ENCODE peak calls at places on chromosomes 1 and 21, in six cellular contexts. One of them, this sample, is unnamed.

GRCh38 chr1:162984699-162985098 is 84.5 kb upstream of the RGS4 start:
- DNase-seq in psoas muscle: no peak
- DNase-seq in ureter: no peak
- DNase-seq in foreskin fibroblast: peak; percentile 36
- DNase-seq in stimulated activated CD8-positive, alpha-beta memory T cell treated with anti-CD3 and anti-CD28 coated beads, Interleukin-15, amount 100 ng/mL, for 24 hours: no peak
- DNase-seq in GM20000: no peak
- DNase-seq in this sample: no peak

GRCh38 chr1:58982259-58982998 is 198.6 kb upstream of the JUN start:
- DNase-seq in GM20000: no peak
- DNase-seq in stimulated activated CD8-positive, alpha-beta memory T cell treated with anti-CD3 and anti-CD28 coated beads, Interleukin-15, amount 100 ng/mL, for 24 hours: no peak
- DNase-seq in ureter: no peak
- DNase-seq in foreskin fibroblast: no peak
- DNase-seq in psoas muscle: peak; percentile 43
- DNase-seq in this sample: peak; percentile 38

GRCh38 chr1:210214573-210215409 is 17.8 kb upstream of the SERTAD4 start:
- DNase-seq in GM20000: no peak
- DNase-seq in ureter: no peak
- DNase-seq in stimulated activated CD8-positive, alpha-beta memory T cell treated with anti-CD3 and anti-CD28 coated beads, Interleukin-15, amount 100 ng/mL, for 24 hours: no peak
- DNase-seq in foreskin fibroblast: no peak
- DNase-seq in psoas muscle: no peak
- DNase-seq in this sample: no peak

GRCh38 chr1:43152866-43153265 is 19.2 kb downstream of the EBNA1BP2 start:
- DNase-seq in foreskin fibroblast: no peak
- DNase-seq in GM20000: no peak
- DNase-seq in psoas muscle: no peak
- DNase-seq in stimulated activated CD8-positive, alpha-beta memory T cell treated with anti-CD3 and anti-CD28 coated beads, Interleukin-15, amount 100 ng/mL, for 24 hours: no peak
- DNase-seq in ureter: peak; percentile 54
- DNase-seq in this sample: no peak

GRCh38 chr1:166032901-166033371 is 133.9 kb downstream of the FAM78B start:
- DNase-seq in foreskin fibroblast: no peak
- DNase-seq in ureter: no peak
- DNase-seq in GM20000: no peak
- DNase-seq in stimulated activated CD8-positive, alpha-beta memory T cell treated with anti-CD3 and anti-CD28 coated beads, Interleukin-15, amount 100 ng/mL, for 24 hours: no peak
- DNase-seq in psoas muscle: peak; percentile 15
- DNase-seq in this sample: peak; percentile 1

GRCh38 chr1:180535418-180535999 is 23.3 kb upstream of the OVAAL start:
- DNase-seq in psoas muscle: no peak
- DNase-seq in ureter: no peak
- DNase-seq in foreskin fibroblast: no peak
- DNase-seq in GM20000: no peak
- DNase-seq in stimulated activated CD8-positive, alpha-beta memory T cell treated with anti-CD3 and anti-CD28 coated beads, Interleukin-15, amount 100 ng/mL, for 24 hours: no peak
- DNase-seq in this sample: no peak

GRCh38 chr21:46243325-46243724 is 14.8 kb upstream of the LSS start:
- DNase-seq in foreskin fibroblast: no peak
- DNase-seq in ureter: no peak
- DNase-seq in stimulated activated CD8-positive, alpha-beta memory T cell treated with anti-CD3 and anti-CD28 coated beads, Interleukin-15, amount 100 ng/mL, for 24 hours: no peak
- DNase-seq in psoas muscle: no peak
- DNase-seq in GM20000: no peak
- DNase-seq in this sample: no peak

GRCh38 chr21:39715804-39716397 is 29.1 kb upstream of the IGSF5 start:
- DNase-seq in foreskin fibroblast: peak; percentile 16
- DNase-seq in ureter: peak; percentile 53
- DNase-seq in psoas muscle: peak; percentile 41
- DNase-seq in stimulated activated CD8-positive, alpha-beta memory T cell treated with anti-CD3 and anti-CD28 coated beads, Interleukin-15, amount 100 ng/mL, for 24 hours: peak; percentile 3
- DNase-seq in GM20000: peak; percentile 37
- DNase-seq in this sample: peak; percentile 24

GRCh38 chr21:19603011-19603593 is 1199.5 kb upstream of the TMPRSS15 start:
- DNase-seq in stimulated activated CD8-positive, alpha-beta memory T cell treated with anti-CD3 and anti-CD28 coated beads, Interleukin-15, amount 100 ng/mL, for 24 hours: no peak
- DNase-seq in ureter: no peak
- DNase-seq in foreskin fibroblast: no peak
- DNase-seq in psoas muscle: no peak
- DNase-seq in GM20000: no peak
- DNase-seq in this sample: no peak

GRCh38 chr1:16882995-16883394 is 12.8 kb upstream of the RNU1-2 start:
- DNase-seq in stimulated activated CD8-positive, alpha-beta memory T cell treated with anti-CD3 and anti-CD28 coated beads, Interleukin-15, amount 100 ng/mL, for 24 hours: no peak
- DNase-seq in foreskin fibroblast: no peak
- DNase-seq in GM20000: no peak
- DNase-seq in ureter: no peak
- DNase-seq in psoas muscle: no peak
- DNase-seq in this sample: no peak

GRCh38 chr1:10693497-10694273 is 102.8 kb downstream of the CASZ1 start:
- DNase-seq in psoas muscle: peak; percentile 40
- DNase-seq in ureter: no peak
- DNase-seq in GM20000: peak; percentile 86
- DNase-seq in foreskin fibroblast: no peak
- DNase-seq in stimulated activated CD8-positive, alpha-beta memory T cell treated with anti-CD3 and anti-CD28 coated beads, Interleukin-15, amount 100 ng/mL, for 24 hours: no peak
- DNase-seq in this sample: no peak

GRCh38 chr1:173418107-173418985 is 58.8 kb upstream of the PRDX6 start:
- DNase-seq in foreskin fibroblast: peak; percentile 41
- DNase-seq in GM20000: no peak
- DNase-seq in ureter: no peak
- DNase-seq in stimulated activated CD8-positive, alpha-beta memory T cell treated with anti-CD3 and anti-CD28 coated beads, Interleukin-15, amount 100 ng/mL, for 24 hours: no peak
- DNase-seq in psoas muscle: no peak
- DNase-seq in this sample: peak; percentile 29

GRCh38 chr1:1876335-1876935 is 14.5 kb downstream of the GNB1 start:
- DNase-seq in GM20000: no peak
- DNase-seq in stimulated activated CD8-positive, alpha-beta memory T cell treated with anti-CD3 and anti-CD28 coated beads, Interleukin-15, amount 100 ng/mL, for 24 hours: no peak
- DNase-seq in psoas muscle: no peak
- DNase-seq in ureter: no peak
- DNase-seq in foreskin fibroblast: no peak
- DNase-seq in this sample: no peak

GRCh38 chr1:35085421-35085820 is 6.2 kb downstream of the ZMYM1 start:
- DNase-seq in stimulated activated CD8-positive, alpha-beta memory T cell treated with anti-CD3 and anti-CD28 coated beads, Interleukin-15, amount 100 ng/mL, for 24 hours: no peak
- DNase-seq in psoas muscle: no peak
- DNase-seq in GM20000: no peak
- DNase-seq in ureter: no peak
- DNase-seq in foreskin fibroblast: no peak
- DNase-seq in this sample: no peak

GRCh38 chr21:36584980-36585940 is 105.3 kb upstream of the CLDN14 start:
- DNase-seq in GM20000: no peak
- DNase-seq in ureter: no peak
- DNase-seq in foreskin fibroblast: no peak
- DNase-seq in stimulated activated CD8-positive, alpha-beta memory T cell treated with anti-CD3 and anti-CD28 coated beads, Interleukin-15, amount 100 ng/mL, for 24 hours: no peak
- DNase-seq in psoas muscle: no peak
- DNase-seq in this sample: no peak

GRCh38 chr1:58727363-58727762 is 27.5 kb upstream of the MYSM1 start:
- DNase-seq in GM20000: no peak
- DNase-seq in ureter: no peak
- DNase-seq in stimulated activated CD8-positive, alpha-beta memory T cell treated with anti-CD3 and anti-CD28 coated beads, Interleukin-15, amount 100 ng/mL, for 24 hours: no peak
- DNase-seq in foreskin fibroblast: peak; percentile 95
- DNase-seq in psoas muscle: no peak
- DNase-seq in this sample: peak; percentile 49

GRCh38 chr1:16072616-16073484 is 601 bp downstream of the FAM131C start:
- DNase-seq in foreskin fibroblast: no peak
- DNase-seq in stimulated activated CD8-positive, alpha-beta memory T cell treated with anti-CD3 and anti-CD28 coated beads, Interleukin-15, amount 100 ng/mL, for 24 hours: no peak
- DNase-seq in psoas muscle: no peak
- DNase-seq in ureter: no peak
- DNase-seq in GM20000: no peak
- DNase-seq in this sample: no peak

GRCh38 chr1:167748901-167749300 is 27.1 kb downstream of the MPZL1 start:
- DNase-seq in psoas muscle: no peak
- DNase-seq in ureter: no peak
- DNase-seq in foreskin fibroblast: no peak
- DNase-seq in GM20000: no peak
- DNase-seq in stimulated activated CD8-positive, alpha-beta memory T cell treated with anti-CD3 and anti-CD28 coated beads, Interleukin-15, amount 100 ng/mL, for 24 hours: no peak
- DNase-seq in this sample: peak; percentile 50

GRCh38 chr1:41776896-41777431 is 141.8 kb downstream of the HIVEP3 start:
- DNase-seq in stimulated activated CD8-positive, alpha-beta memory T cell treated with anti-CD3 and anti-CD28 coated beads, Interleukin-15, amount 100 ng/mL, for 24 hours: no peak
- DNase-seq in foreskin fibroblast: no peak
- DNase-seq in psoas muscle: no peak
- DNase-seq in GM20000: no peak
- DNase-seq in ureter: no peak
- DNase-seq in this sample: no peak

GRCh38 chr1:231487910-231488309 is 40.6 kb upstream of the TSNAX start:
- DNase-seq in foreskin fibroblast: no peak
- DNase-seq in psoas muscle: no peak
- DNase-seq in stimulated activated CD8-positive, alpha-beta memory T cell treated with anti-CD3 and anti-CD28 coated beads, Interleukin-15, amount 100 ng/mL, for 24 hours: no peak
- DNase-seq in GM20000: no peak
- DNase-seq in ureter: no peak
- DNase-seq in this sample: no peak

GRCh38 chr1:206706298-206706791 is 21.6 kb downstream of the MAPKAPK2 start:
- DNase-seq in GM20000: no peak
- DNase-seq in psoas muscle: peak; percentile 73
- DNase-seq in stimulated activated CD8-positive, alpha-beta memory T cell treated with anti-CD3 and anti-CD28 coated beads, Interleukin-15, amount 100 ng/mL, for 24 hours: no peak
- DNase-seq in foreskin fibroblast: peak; percentile 85
- DNase-seq in ureter: no peak
- DNase-seq in this sample: peak; percentile 71

GRCh38 chr1:36160949-36161485 is 5.1 kb downstream of the MAP7D1 start:
- DNase-seq in stimulated activated CD8-positive, alpha-beta memory T cell treated with anti-CD3 and anti-CD28 coated beads, Interleukin-15, amount 100 ng/mL, for 24 hours: no peak
- DNase-seq in GM20000: peak; percentile 75
- DNase-seq in foreskin fibroblast: peak; percentile 75
- DNase-seq in ureter: peak; percentile 76
- DNase-seq in psoas muscle: peak; percentile 71
- DNase-seq in this sample: no peak

GRCh38 chr1:24981632-24982007 is 51.5 kb upstream of the RUNX3 start:
- DNase-seq in GM20000: no peak
- DNase-seq in foreskin fibroblast: no peak
- DNase-seq in psoas muscle: no peak
- DNase-seq in ureter: no peak
- DNase-seq in stimulated activated CD8-positive, alpha-beta memory T cell treated with anti-CD3 and anti-CD28 coated beads, Interleukin-15, amount 100 ng/mL, for 24 hours: no peak
- DNase-seq in this sample: no peak

GRCh38 chr1:219871427-219872057 is 56.8 kb downstream of the SLC30A10 start:
- DNase-seq in GM20000: no peak
- DNase-seq in foreskin fibroblast: no peak
- DNase-seq in ureter: no peak
- DNase-seq in stimulated activated CD8-positive, alpha-beta memory T cell treated with anti-CD3 and anti-CD28 coated beads, Interleukin-15, amount 100 ng/mL, for 24 hours: no peak
- DNase-seq in psoas muscle: no peak
- DNase-seq in this sample: no peak

GRCh38 chr21:46112731-46113215 is 14.9 kb downstream of the COL6A2 start:
- DNase-seq in ureter: no peak
- DNase-seq in foreskin fibroblast: no peak
- DNase-seq in stimulated activated CD8-positive, alpha-beta memory T cell treated with anti-CD3 and anti-CD28 coated beads, Interleukin-15, amount 100 ng/mL, for 24 hours: no peak
- DNase-seq in psoas muscle: no peak
- DNase-seq in GM20000: no peak
- DNase-seq in this sample: no peak

GRCh38 chr1:150764617-150765090 is 924 bp downstream of the CTSS start:
- DNase-seq in GM20000: no peak
- DNase-seq in psoas muscle: no peak
- DNase-seq in ureter: no peak
- DNase-seq in stimulated activated CD8-positive, alpha-beta memory T cell treated with anti-CD3 and anti-CD28 coated beads, Interleukin-15, amount 100 ng/mL, for 24 hours: no peak
- DNase-seq in foreskin fibroblast: peak; percentile 76
- DNase-seq in this sample: peak; percentile 54

GRCh38 chr1:226988337-226988672 is 48.2 kb downstream of the COQ8A start:
- DNase-seq in ureter: peak; percentile 81
- DNase-seq in stimulated activated CD8-positive, alpha-beta memory T cell treated with anti-CD3 and anti-CD28 coated beads, Interleukin-15, amount 100 ng/mL, for 24 hours: no peak
- DNase-seq in psoas muscle: no peak
- DNase-seq in GM20000: peak; percentile 6
- DNase-seq in foreskin fibroblast: no peak
- DNase-seq in this sample: no peak

GRCh38 chr1:198367296-198367695 is 173.2 kb downstream of the ATP6V1G3 start:
- DNase-seq in GM20000: no peak
- DNase-seq in psoas muscle: no peak
- DNase-seq in ureter: no peak
- DNase-seq in stimulated activated CD8-positive, alpha-beta memory T cell treated with anti-CD3 and anti-CD28 coated beads, Interleukin-15, amount 100 ng/mL, for 24 hours: no peak
- DNase-seq in foreskin fibroblast: no peak
- DNase-seq in this sample: no peak

GRCh38 chr1:175152006-175152652 is 40.4 kb downstream of the KIAA0040 start:
- DNase-seq in GM20000: peak; percentile 69
- DNase-seq in psoas muscle: peak; percentile 37
- DNase-seq in foreskin fibroblast: peak; percentile 14
- DNase-seq in ureter: peak; percentile 61
- DNase-seq in stimulated activated CD8-positive, alpha-beta memory T cell treated with anti-CD3 and anti-CD28 coated beads, Interleukin-15, amount 100 ng/mL, for 24 hours: peak; percentile 42
- DNase-seq in this sample: peak; percentile 16

GRCh38 chr21:39845581-39846130 is 21.6 kb upstream of the PCP4 start:
- DNase-seq in ureter: no peak
- DNase-seq in psoas muscle: no peak
- DNase-seq in stimulated activated CD8-positive, alpha-beta memory T cell treated with anti-CD3 and anti-CD28 coated beads, Interleukin-15, amount 100 ng/mL, for 24 hours: no peak
- DNase-seq in GM20000: no peak
- DNase-seq in foreskin fibroblast: no peak
- DNase-seq in this sample: peak; percentile 93

GRCh38 chr1:80047791-80048190 is 1041.3 kb upstream of the ADGRL4 start:
- DNase-seq in psoas muscle: no peak
- DNase-seq in ureter: no peak
- DNase-seq in foreskin fibroblast: peak; percentile 75
- DNase-seq in GM20000: no peak
- DNase-seq in stimulated activated CD8-positive, alpha-beta memory T cell treated with anti-CD3 and anti-CD28 coated beads, Interleukin-15, amount 100 ng/mL, for 24 hours: no peak
- DNase-seq in this sample: peak; percentile 16

GRCh38 chr1:19599810-19600209 is 44.3 kb upstream of the NBL1 start:
- DNase-seq in ureter: no peak
- DNase-seq in psoas muscle: no peak
- DNase-seq in foreskin fibroblast: no peak
- DNase-seq in GM20000: no peak
- DNase-seq in stimulated activated CD8-positive, alpha-beta memory T cell treated with anti-CD3 and anti-CD28 coated beads, Interleukin-15, amount 100 ng/mL, for 24 hours: no peak
- DNase-seq in this sample: no peak

GRCh38 chr1:205826975-205827374 is 14.0 kb upstream of the SLC41A1 start:
- DNase-seq in stimulated activated CD8-positive, alpha-beta memory T cell treated with anti-CD3 and anti-CD28 coated beads, Interleukin-15, amount 100 ng/mL, for 24 hours: no peak
- DNase-seq in foreskin fibroblast: no peak
- DNase-seq in GM20000: no peak
- DNase-seq in psoas muscle: no peak
- DNase-seq in ureter: no peak
- DNase-seq in this sample: no peak

GRCh38 chr1:246987083-246987690 is 20.7 kb downstream of the ZNF695 start:
- DNase-seq in psoas muscle: no peak
- DNase-seq in stimulated activated CD8-positive, alpha-beta memory T cell treated with anti-CD3 and anti-CD28 coated beads, Interleukin-15, amount 100 ng/mL, for 24 hours: no peak
- DNase-seq in GM20000: no peak
- DNase-seq in foreskin fibroblast: no peak
- DNase-seq in ureter: no peak
- DNase-seq in this sample: no peak

GRCh38 chr1:171788696-171789095 is 7.2 kb downstream of the METTL13 start:
- DNase-seq in psoas muscle: no peak
- DNase-seq in foreskin fibroblast: peak; percentile 77
- DNase-seq in ureter: no peak
- DNase-seq in GM20000: no peak
- DNase-seq in stimulated activated CD8-positive, alpha-beta memory T cell treated with anti-CD3 and anti-CD28 coated beads, Interleukin-15, amount 100 ng/mL, for 24 hours: no peak
- DNase-seq in this sample: peak; percentile 60

GRCh38 chr21:39377444-39378050 is 28.7 kb upstream of the HMGN1 start:
- DNase-seq in stimulated activated CD8-positive, alpha-beta memory T cell treated with anti-CD3 and anti-CD28 coated beads, Interleukin-15, amount 100 ng/mL, for 24 hours: no peak
- DNase-seq in psoas muscle: no peak
- DNase-seq in foreskin fibroblast: no peak
- DNase-seq in ureter: no peak
- DNase-seq in GM20000: no peak
- DNase-seq in this sample: no peak

GRCh38 chr1:78370779-78371482 is 119.8 kb upstream of the PTGFR start:
- DNase-seq in stimulated activated CD8-positive, alpha-beta memory T cell treated with anti-CD3 and anti-CD28 coated beads, Interleukin-15, amount 100 ng/mL, for 24 hours: no peak
- DNase-seq in psoas muscle: no peak
- DNase-seq in GM20000: no peak
- DNase-seq in ureter: no peak
- DNase-seq in foreskin fibroblast: peak; percentile 72
- DNase-seq in this sample: peak; percentile 52

GRCh38 chr1:48069662-48070432 is 72.7 kb upstream of the TRABD2B start:
- DNase-seq in psoas muscle: no peak
- DNase-seq in GM20000: no peak
- DNase-seq in foreskin fibroblast: no peak
- DNase-seq in stimulated activated CD8-positive, alpha-beta memory T cell treated with anti-CD3 and anti-CD28 coated beads, Interleukin-15, amount 100 ng/mL, for 24 hours: no peak
- DNase-seq in ureter: no peak
- DNase-seq in this sample: no peak

This sample was measured in astrocyte of the cerebellum.